ENCODE peak calls at places on chromosomes 16 and 17, in six cellular contexts. One of them, this sample, is unnamed.

GRCh38 chr17:81955058-81955681 is 5.8 kb downstream of the NOTUM start:
- DNase-seq in AG10803: no peak
- DNase-seq in A549: no peak
- DNase-seq in cardiac fibroblast: no peak
- DNase-seq in tibial artery: no peak
- DNase-seq in GM06990: no peak
- DNase-seq in this sample: no peak

GRCh38 chr17:27256225-27257030 is 37.5 kb upstream of the WSB1 start:
- DNase-seq in AG10803: peak; percentile 78
- DNase-seq in A549: no peak
- DNase-seq in cardiac fibroblast: peak; percentile 94
- DNase-seq in tibial artery: no peak
- DNase-seq in GM06990: no peak
- DNase-seq in this sample: no peak

GRCh38 chr16:9363520-9363919 is 272.1 kb downstream of the HAPSTR1 start:
- DNase-seq in AG10803: no peak
- DNase-seq in A549: no peak
- DNase-seq in cardiac fibroblast: no peak
- DNase-seq in tibial artery: no peak
- DNase-seq in GM06990: no peak
- DNase-seq in this sample: no peak

GRCh38 chr17:62178579-62178978 is 113.5 kb upstream of the MED13 start:
- DNase-seq in AG10803: peak; percentile 8
- DNase-seq in A549: no peak
- DNase-seq in cardiac fibroblast: peak; percentile 14
- DNase-seq in tibial artery: no peak
- DNase-seq in GM06990: no peak
- DNase-seq in this sample: no peak

GRCh38 chr17:14815079-14815478 is 450.0 kb downstream of the PMP22 start:
- DNase-seq in AG10803: no peak
- DNase-seq in A549: no peak
- DNase-seq in cardiac fibroblast: no peak
- DNase-seq in tibial artery: no peak
- DNase-seq in GM06990: no peak
- DNase-seq in this sample: no peak

GRCh38 chr17:7019839-7020519 is 2.9 kb upstream of the BCL6B start:
- DNase-seq in AG10803: peak; percentile 61
- DNase-seq in A549: peak; percentile 94
- DNase-seq in cardiac fibroblast: peak; percentile 66
- DNase-seq in tibial artery: peak; percentile 82
- DNase-seq in GM06990: no peak
- DNase-seq in this sample: no peak

GRCh38 chr17:10357768-10358167 is 15.0 kb downstream of the MYH13 start:
- DNase-seq in AG10803: no peak
- DNase-seq in A549: peak; percentile 51
- DNase-seq in cardiac fibroblast: no peak
- DNase-seq in tibial artery: no peak
- DNase-seq in GM06990: peak; percentile 38
- DNase-seq in this sample: no peak

GRCh38 chr16:85891033-85891775 is 7.8 kb upstream of the IRF8 start:
- DNase-seq in AG10803: no peak
- DNase-seq in A549: peak; percentile 76
- DNase-seq in cardiac fibroblast: no peak
- DNase-seq in tibial artery: no peak
- DNase-seq in GM06990: no peak
- DNase-seq in this sample: no peak

GRCh38 chr16:29804455-29805231 is 1.7 kb upstream of the MAZ start:
- DNase-seq in AG10803: peak; percentile 55
- DNase-seq in A549: no peak
- DNase-seq in cardiac fibroblast: peak; percentile 70
- DNase-seq in tibial artery: peak; percentile 84
- DNase-seq in GM06990: no peak
- DNase-seq in this sample: no peak

GRCh38 chr17:51995797-51996403 is 162.6 kb downstream of the CA10 start:
- DNase-seq in AG10803: no peak
- DNase-seq in A549: no peak
- DNase-seq in cardiac fibroblast: no peak
- DNase-seq in tibial artery: no peak
- DNase-seq in GM06990: no peak
- DNase-seq in this sample: no peak

GRCh38 chr17:78442648-78443128 is 64.2 kb downstream of the PGS1 start:
- DNase-seq in AG10803: peak; percentile 54
- DNase-seq in A549: no peak
- DNase-seq in cardiac fibroblast: peak; percentile 93
- DNase-seq in tibial artery: peak; percentile 83
- DNase-seq in GM06990: no peak
- DNase-seq in this sample: no peak

GRCh38 chr16:24653725-24654124 is 75.7 kb upstream of the TNRC6A start:
- DNase-seq in AG10803: no peak
- DNase-seq in A549: no peak
- DNase-seq in cardiac fibroblast: no peak
- DNase-seq in tibial artery: no peak
- DNase-seq in GM06990: no peak
- DNase-seq in this sample: no peak

GRCh38 chr17:43471801-43472200 is 12.0 kb upstream of the DHX8 start:
- DNase-seq in AG10803: no peak
- DNase-seq in A549: no peak
- DNase-seq in cardiac fibroblast: no peak
- DNase-seq in tibial artery: no peak
- DNase-seq in GM06990: no peak
- DNase-seq in this sample: no peak

GRCh38 chr16:16025214-16025968 is 76.0 kb downstream of the ABCC1 start:
- DNase-seq in AG10803: peak; percentile 86
- DNase-seq in A549: peak; percentile 38
- DNase-seq in cardiac fibroblast: peak; percentile 74
- DNase-seq in tibial artery: peak; percentile 84
- DNase-seq in GM06990: peak; percentile 50
- DNase-seq in this sample: peak; percentile 42

GRCh38 chr17:36937961-36938565 is 788 bp downstream of the LHX1 start:
- DNase-seq in AG10803: no peak
- DNase-seq in A549: no peak
- DNase-seq in cardiac fibroblast: peak; percentile 40
- DNase-seq in tibial artery: no peak
- DNase-seq in GM06990: no peak
- DNase-seq in this sample: no peak

GRCh38 chr16:67396159-67396774 is 3.0 kb upstream of the TPPP3 start:
- DNase-seq in AG10803: peak; percentile 81
- DNase-seq in A549: peak; percentile 67
- DNase-seq in cardiac fibroblast: peak; percentile 68
- DNase-seq in tibial artery: peak; percentile 76
- DNase-seq in GM06990: no peak
- DNase-seq in this sample: no peak

GRCh38 chr16:11139624-11140375 is 116.2 kb downstream of the SOCS1 start:
- DNase-seq in AG10803: no peak
- DNase-seq in A549: no peak
- DNase-seq in cardiac fibroblast: no peak
- DNase-seq in tibial artery: peak; percentile 66
- DNase-seq in GM06990: no peak
- DNase-seq in this sample: no peak

GRCh38 chr17:40124279-40125141 is 2.7 kb downstream of the MSL1 start:
- DNase-seq in AG10803: peak; percentile 33
- DNase-seq in A549: no peak
- DNase-seq in cardiac fibroblast: peak; percentile 51
- DNase-seq in tibial artery: no peak
- DNase-seq in GM06990: no peak
- DNase-seq in this sample: no peak

GRCh38 chr17:60863892-60864673 is 186.4 kb downstream of the BCAS3 start:
- DNase-seq in AG10803: peak; percentile 53
- DNase-seq in A549: no peak
- DNase-seq in cardiac fibroblast: peak; percentile 25
- DNase-seq in tibial artery: no peak
- DNase-seq in GM06990: no peak
- DNase-seq in this sample: no peak

GRCh38 chr17:15213381-15214087 is 51.6 kb downstream of the PMP22 start:
- DNase-seq in AG10803: peak; percentile 41
- DNase-seq in A549: no peak
- DNase-seq in cardiac fibroblast: peak; percentile 24
- DNase-seq in tibial artery: no peak
- DNase-seq in GM06990: no peak
- DNase-seq in this sample: no peak

GRCh38 chr16:35752012-35752772 is 2292.8 kb downstream of the TP53TG3F start:
- DNase-seq in AG10803: no peak
- DNase-seq in A549: no peak
- DNase-seq in cardiac fibroblast: no peak
- DNase-seq in tibial artery: no peak
- DNase-seq in GM06990: no peak
- DNase-seq in this sample: no peak

GRCh38 chr17:20263595-20263994 is 203.7 kb downstream of the LGALS9B start:
- DNase-seq in AG10803: peak; percentile 74
- DNase-seq in A549: no peak
- DNase-seq in cardiac fibroblast: peak; percentile 9
- DNase-seq in tibial artery: no peak
- DNase-seq in GM06990: no peak
- DNase-seq in this sample: no peak

GRCh38 chr17:48335858-48336500 is 94.0 kb downstream of the SKAP1 start:
- DNase-seq in AG10803: peak; percentile 64
- DNase-seq in A549: peak; percentile 35
- DNase-seq in cardiac fibroblast: peak; percentile 70
- DNase-seq in tibial artery: no peak
- DNase-seq in GM06990: no peak
- DNase-seq in this sample: no peak

GRCh38 chr17:50265690-50266306 is 8.5 kb upstream of the TMEM92 start:
- DNase-seq in AG10803: no peak
- DNase-seq in A549: no peak
- DNase-seq in cardiac fibroblast: no peak
- DNase-seq in tibial artery: peak; percentile 65
- DNase-seq in GM06990: no peak
- DNase-seq in this sample: no peak

GRCh38 chr16:29745853-29746345 is at the start of gene C16orf54:
- DNase-seq in AG10803: no peak
- DNase-seq in A549: no peak
- DNase-seq in cardiac fibroblast: no peak
- DNase-seq in tibial artery: peak; percentile 74
- DNase-seq in GM06990: peak; percentile 85
- DNase-seq in this sample: peak; percentile 78

GRCh38 chr16:4869147-4869790 is 22.0 kb downstream of the UBN1 start:
- DNase-seq in AG10803: no peak
- DNase-seq in A549: no peak
- DNase-seq in cardiac fibroblast: no peak
- DNase-seq in tibial artery: no peak
- DNase-seq in GM06990: no peak
- DNase-seq in this sample: no peak

GRCh38 chr17:68515238-68515637 is 3.0 kb downstream of the PRKAR1A start:
- DNase-seq in AG10803: no peak
- DNase-seq in A549: no peak
- DNase-seq in cardiac fibroblast: peak; percentile 50
- DNase-seq in tibial artery: no peak
- DNase-seq in GM06990: no peak
- DNase-seq in this sample: no peak

GRCh38 chr17:81101614-81102306 is 63.5 kb upstream of the PVALEF start:
- DNase-seq in AG10803: peak; percentile 69
- DNase-seq in A549: peak; percentile 98
- DNase-seq in cardiac fibroblast: peak; percentile 81
- DNase-seq in tibial artery: peak; percentile 85
- DNase-seq in GM06990: peak; percentile 82
- DNase-seq in this sample: peak; percentile 38

GRCh38 chr16:85570213-85570734 is 42.8 kb upstream of the GSE1 start:
- DNase-seq in AG10803: no peak
- DNase-seq in A549: no peak
- DNase-seq in cardiac fibroblast: no peak
- DNase-seq in tibial artery: no peak
- DNase-seq in GM06990: peak; percentile 70
- DNase-seq in this sample: no peak

GRCh38 chr16:27149986-27150385 is 53.3 kb upstream of the KDM8 start:
- DNase-seq in AG10803: no peak
- DNase-seq in A549: no peak
- DNase-seq in cardiac fibroblast: no peak
- DNase-seq in tibial artery: no peak
- DNase-seq in GM06990: peak; percentile 26
- DNase-seq in this sample: peak; percentile 18

GRCh38 chr16:84579936-84580335 is 37.9 kb downstream of the COTL1 start:
- DNase-seq in AG10803: no peak
- DNase-seq in A549: no peak
- DNase-seq in cardiac fibroblast: no peak
- DNase-seq in tibial artery: no peak
- DNase-seq in GM06990: no peak
- DNase-seq in this sample: no peak

GRCh38 chr17:68057531-68057952 is 22.0 kb downstream of the KPNA2 start:
- DNase-seq in AG10803: peak; percentile 82
- DNase-seq in A549: no peak
- DNase-seq in cardiac fibroblast: peak; percentile 67
- DNase-seq in tibial artery: no peak
- DNase-seq in GM06990: no peak
- DNase-seq in this sample: no peak

GRCh38 chr17:44501866-44502265 is 1.3 kb downstream of the GPATCH8 start:
- DNase-seq in AG10803: no peak
- DNase-seq in A549: no peak
- DNase-seq in cardiac fibroblast: peak; percentile 27
- DNase-seq in tibial artery: no peak
- DNase-seq in GM06990: no peak
- DNase-seq in this sample: no peak
- H3K4me3 ChIP-seq in AG10803: peak overlapping the region; percentile 91
- H3K4me3 ChIP-seq in A549: peak overlapping the region; percentile 80
- H3K4me3 ChIP-seq in cardiac fibroblast: peak overlapping the region; percentile 96
- H3K4me3 ChIP-seq in tibial artery: peak overlapping the region; percentile 68
- H3K4me3 ChIP-seq in GM06990: peak overlapping the region; percentile 82
- H3K4me3 ChIP-seq in this sample: peak overlapping the region; percentile 87

GRCh38 chr16:2056681-2057407 is 9.1 kb downstream of the TSC2 start:
- DNase-seq in AG10803: peak; percentile 22
- DNase-seq in A549: no peak
- DNase-seq in cardiac fibroblast: no peak
- DNase-seq in tibial artery: no peak
- DNase-seq in GM06990: no peak
- DNase-seq in this sample: no peak
- TF ChIP-seq CTCF in AG10803: peak; percentile 39
- TF ChIP-seq CTCF in A549: no peak
- TF ChIP-seq CTCF in cardiac fibroblast: peak; percentile 30
- TF ChIP-seq CTCF in tibial artery: no peak
- TF ChIP-seq CTCF in GM06990: no peak
- TF ChIP-seq CTCF in this sample: peak; percentile 27

GRCh38 chr16:87952751-87953150 is 1.5 kb downstream of the BANP start:
- DNase-seq in AG10803: no peak
- DNase-seq in A549: no peak
- DNase-seq in cardiac fibroblast: no peak
- DNase-seq in tibial artery: no peak
- DNase-seq in GM06990: no peak
- DNase-seq in this sample: no peak
- H3K4me3 ChIP-seq in AG10803: peak overlapping the region; percentile 91
- H3K4me3 ChIP-seq in A549: peak overlapping the region; percentile 98
- H3K4me3 ChIP-seq in cardiac fibroblast: peak overlapping the region; percentile 90
- H3K4me3 ChIP-seq in tibial artery: no peak overlapping the region
- H3K4me3 ChIP-seq in GM06990: peak overlapping the region; percentile 96
- H3K4me3 ChIP-seq in this sample: peak overlapping the region; percentile 87

DNA sequence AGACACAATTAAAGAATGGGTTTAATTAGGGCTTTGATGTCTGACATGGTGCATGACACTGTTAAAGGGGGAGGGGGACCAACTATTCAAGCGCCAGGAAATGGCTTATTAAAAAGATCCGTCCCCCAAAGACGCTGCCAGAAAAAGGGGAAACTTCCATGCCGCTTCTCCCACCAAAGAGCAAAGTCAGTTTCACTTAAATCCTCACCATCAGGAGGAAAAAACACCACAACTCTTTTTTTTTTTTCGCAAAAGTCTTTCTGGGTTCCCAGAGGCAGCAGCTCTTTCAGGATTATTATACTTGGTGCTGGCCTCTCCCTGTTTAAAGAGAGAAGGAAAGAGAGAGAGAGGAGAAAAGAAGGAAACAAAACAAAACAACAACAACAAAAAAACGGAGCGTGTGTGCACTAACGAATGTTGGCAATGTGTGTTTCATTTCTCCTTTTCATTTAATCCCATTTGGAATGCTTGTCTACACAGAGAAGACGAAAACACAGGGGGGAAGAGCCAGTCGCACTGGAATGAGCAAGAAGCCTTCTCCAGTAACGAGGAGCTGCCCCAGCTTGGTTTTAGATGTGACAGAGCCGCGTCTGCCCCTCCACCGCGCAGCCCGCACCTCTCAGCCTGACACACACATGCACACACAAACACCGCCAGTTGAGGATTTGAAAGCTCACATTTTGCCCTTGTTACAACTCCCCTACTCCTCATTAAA is 32.6 kb upstream of the AXIN2 start:
- DNase-seq in AG10803: peak; percentile 40
- DNase-seq in A549: no peak
- DNase-seq in cardiac fibroblast: peak; percentile 34
- DNase-seq in tibial artery: no peak
- DNase-seq in GM06990: no peak
- DNase-seq in this sample: no peak
- TF ChIP-seq CTCF in AG10803: no peak
- TF ChIP-seq CTCF in A549: no peak
- TF ChIP-seq CTCF in cardiac fibroblast: no peak
- TF ChIP-seq CTCF in tibial artery: no peak
- TF ChIP-seq CTCF in GM06990: no peak
- TF ChIP-seq CTCF in this sample: no peak

This sample was measured in GM12864.